ENCODE peak calls at places on chromosome 4, in seven cellular contexts. One of them, this sample, is unnamed.
A peak's percentile ranks its signal among the peaks of the same experiment; 100 is the strongest.

GRCh38 chr4:153089781-153090180 is 114.5 kb upstream of the TRIM2 start:
- DNase-seq in brain microvascular endothelial cell: no peak
- DNase-seq in OCI-LY7: no peak
- DNase-seq in activated CD4-positive, alpha-beta T cell treated with anti-CD3 and anti-CD28 coated beads, Interleukin-2, amount 50 U/mL, for 24 hours: no peak
- DNase-seq in transverse colon: no peak
- DNase-seq in WTC11: no peak
- DNase-seq in mesothelial cell of epicardium: no peak
- DNase-seq in this sample: no peak

GRCh38 chr4:112966701-112967100 is 82.8 kb upstream of the ANK2 start:
- DNase-seq in brain microvascular endothelial cell: no peak
- DNase-seq in OCI-LY7: no peak
- DNase-seq in activated CD4-positive, alpha-beta T cell treated with anti-CD3 and anti-CD28 coated beads, Interleukin-2, amount 50 U/mL, for 24 hours: no peak
- DNase-seq in transverse colon: no peak
- DNase-seq in WTC11: no peak
- DNase-seq in mesothelial cell of epicardium: no peak
- DNase-seq in this sample: no peak

GRCh38 chr4:47668810-47669408 is 169.0 kb downstream of the CORIN start:
- DNase-seq in brain microvascular endothelial cell: peak; percentile 53
- DNase-seq in OCI-LY7: peak; percentile 39
- DNase-seq in activated CD4-positive, alpha-beta T cell treated with anti-CD3 and anti-CD28 coated beads, Interleukin-2, amount 50 U/mL, for 24 hours: no peak
- DNase-seq in transverse colon: no peak
- DNase-seq in WTC11: no peak
- DNase-seq in mesothelial cell of epicardium: no peak
- DNase-seq in this sample: no peak

GRCh38 chr4:36280555-36280954 is 861 bp upstream of the DTHD1 start:
- DNase-seq in brain microvascular endothelial cell: no peak
- DNase-seq in OCI-LY7: no peak
- DNase-seq in activated CD4-positive, alpha-beta T cell treated with anti-CD3 and anti-CD28 coated beads, Interleukin-2, amount 50 U/mL, for 24 hours: no peak
- DNase-seq in transverse colon: no peak
- DNase-seq in WTC11: no peak
- DNase-seq in mesothelial cell of epicardium: no peak
- DNase-seq in this sample: no peak

GRCh38 chr4:113541933-113542332 is 219.6 kb downstream of the CAMK2D start:
- DNase-seq in brain microvascular endothelial cell: no peak
- DNase-seq in OCI-LY7: no peak
- DNase-seq in activated CD4-positive, alpha-beta T cell treated with anti-CD3 and anti-CD28 coated beads, Interleukin-2, amount 50 U/mL, for 24 hours: no peak
- DNase-seq in transverse colon: no peak
- DNase-seq in WTC11: no peak
- DNase-seq in mesothelial cell of epicardium: no peak
- DNase-seq in this sample: no peak

GRCh38 chr4:35247047-35247446 is 997.3 kb downstream of the ARAP2 start:
- DNase-seq in brain microvascular endothelial cell: no peak
- DNase-seq in OCI-LY7: no peak
- DNase-seq in activated CD4-positive, alpha-beta T cell treated with anti-CD3 and anti-CD28 coated beads, Interleukin-2, amount 50 U/mL, for 24 hours: no peak
- DNase-seq in transverse colon: no peak
- DNase-seq in WTC11: no peak
- DNase-seq in mesothelial cell of epicardium: no peak
- DNase-seq in this sample: no peak

GRCh38 chr4:14994242-14994641 is 8.0 kb upstream of the CPEB2 start:
- DNase-seq in brain microvascular endothelial cell: peak; percentile 42
- DNase-seq in OCI-LY7: no peak
- DNase-seq in activated CD4-positive, alpha-beta T cell treated with anti-CD3 and anti-CD28 coated beads, Interleukin-2, amount 50 U/mL, for 24 hours: no peak
- DNase-seq in transverse colon: no peak
- DNase-seq in WTC11: no peak
- DNase-seq in mesothelial cell of epicardium: no peak
- DNase-seq in this sample: no peak

GRCh38 chr4:148790691-148791090 is 348.5 kb upstream of the NR3C2 start:
- DNase-seq in brain microvascular endothelial cell: no peak
- DNase-seq in OCI-LY7: no peak
- DNase-seq in activated CD4-positive, alpha-beta T cell treated with anti-CD3 and anti-CD28 coated beads, Interleukin-2, amount 50 U/mL, for 24 hours: no peak
- DNase-seq in transverse colon: no peak
- DNase-seq in WTC11: no peak
- DNase-seq in mesothelial cell of epicardium: no peak
- DNase-seq in this sample: no peak

GRCh38 chr4:21413807-21414370 is 534.7 kb downstream of the KCNIP4 start:
- DNase-seq in brain microvascular endothelial cell: no peak
- DNase-seq in OCI-LY7: no peak
- DNase-seq in activated CD4-positive, alpha-beta T cell treated with anti-CD3 and anti-CD28 coated beads, Interleukin-2, amount 50 U/mL, for 24 hours: no peak
- DNase-seq in transverse colon: no peak
- DNase-seq in WTC11: no peak
- DNase-seq in mesothelial cell of epicardium: no peak
- DNase-seq in this sample: no peak

GRCh38 chr4:151541438-151542071 is 132.6 kb downstream of the FHIP1A start:
- DNase-seq in brain microvascular endothelial cell: peak; percentile 41
- DNase-seq in OCI-LY7: no peak
- DNase-seq in activated CD4-positive, alpha-beta T cell treated with anti-CD3 and anti-CD28 coated beads, Interleukin-2, amount 50 U/mL, for 24 hours: no peak
- DNase-seq in transverse colon: no peak
- DNase-seq in WTC11: no peak
- DNase-seq in mesothelial cell of epicardium: no peak
- DNase-seq in this sample: no peak

GRCh38 chr4:20176881-20177280 is 74.8 kb upstream of the SLIT2 start:
- DNase-seq in brain microvascular endothelial cell: no peak
- DNase-seq in OCI-LY7: no peak
- DNase-seq in activated CD4-positive, alpha-beta T cell treated with anti-CD3 and anti-CD28 coated beads, Interleukin-2, amount 50 U/mL, for 24 hours: no peak
- DNase-seq in transverse colon: no peak
- DNase-seq in WTC11: no peak
- DNase-seq in mesothelial cell of epicardium: no peak
- DNase-seq in this sample: no peak

GRCh38 chr4:7183780-7184460 is 8.4 kb upstream of the SORCS2 start:
- DNase-seq in brain microvascular endothelial cell: no peak
- DNase-seq in OCI-LY7: no peak
- DNase-seq in activated CD4-positive, alpha-beta T cell treated with anti-CD3 and anti-CD28 coated beads, Interleukin-2, amount 50 U/mL, for 24 hours: no peak
- DNase-seq in transverse colon: no peak
- DNase-seq in WTC11: no peak
- DNase-seq in mesothelial cell of epicardium: no peak
- DNase-seq in this sample: no peak

GRCh38 chr4:73929285-73929684 is 52.5 kb downstream of the PF4 start:
- DNase-seq in brain microvascular endothelial cell: no peak
- DNase-seq in OCI-LY7: no peak
- DNase-seq in activated CD4-positive, alpha-beta T cell treated with anti-CD3 and anti-CD28 coated beads, Interleukin-2, amount 50 U/mL, for 24 hours: no peak
- DNase-seq in transverse colon: no peak
- DNase-seq in WTC11: no peak
- DNase-seq in mesothelial cell of epicardium: no peak
- DNase-seq in this sample: no peak

GRCh38 chr4:121454251-121454979 is 73.6 kb upstream of the QRFPR start:
- DNase-seq in brain microvascular endothelial cell: no peak
- DNase-seq in OCI-LY7: no peak
- DNase-seq in activated CD4-positive, alpha-beta T cell treated with anti-CD3 and anti-CD28 coated beads, Interleukin-2, amount 50 U/mL, for 24 hours: no peak
- DNase-seq in transverse colon: no peak
- DNase-seq in WTC11: peak; percentile 13
- DNase-seq in mesothelial cell of epicardium: no peak
- DNase-seq in this sample: no peak

GRCh38 chr4:79253930-79254329 is 71.9 kb downstream of the NAA11 start:
- DNase-seq in brain microvascular endothelial cell: no peak
- DNase-seq in OCI-LY7: no peak
- DNase-seq in activated CD4-positive, alpha-beta T cell treated with anti-CD3 and anti-CD28 coated beads, Interleukin-2, amount 50 U/mL, for 24 hours: no peak
- DNase-seq in transverse colon: no peak
- DNase-seq in WTC11: no peak
- DNase-seq in mesothelial cell of epicardium: no peak
- DNase-seq in this sample: no peak

GRCh38 chr4:40288547-40288946 is 46.6 kb upstream of the CHRNA9 start:
- DNase-seq in brain microvascular endothelial cell: no peak
- DNase-seq in OCI-LY7: no peak
- DNase-seq in activated CD4-positive, alpha-beta T cell treated with anti-CD3 and anti-CD28 coated beads, Interleukin-2, amount 50 U/mL, for 24 hours: no peak
- DNase-seq in transverse colon: no peak
- DNase-seq in WTC11: no peak
- DNase-seq in mesothelial cell of epicardium: no peak
- DNase-seq in this sample: no peak

GRCh38 chr4:155946486-155946885 is 7.2 kb downstream of the CTSO start:
- DNase-seq in brain microvascular endothelial cell: peak; percentile 21
- DNase-seq in OCI-LY7: no peak
- DNase-seq in activated CD4-positive, alpha-beta T cell treated with anti-CD3 and anti-CD28 coated beads, Interleukin-2, amount 50 U/mL, for 24 hours: no peak
- DNase-seq in transverse colon: no peak
- DNase-seq in WTC11: no peak
- DNase-seq in mesothelial cell of epicardium: no peak
- DNase-seq in this sample: no peak

GRCh38 chr4:87543835-87544461 is 14.8 kb upstream of the SPARCL1 start:
- DNase-seq in brain microvascular endothelial cell: peak; percentile 59
- DNase-seq in OCI-LY7: no peak
- DNase-seq in activated CD4-positive, alpha-beta T cell treated with anti-CD3 and anti-CD28 coated beads, Interleukin-2, amount 50 U/mL, for 24 hours: no peak
- DNase-seq in transverse colon: no peak
- DNase-seq in WTC11: peak; percentile 23
- DNase-seq in mesothelial cell of epicardium: no peak
- DNase-seq in this sample: no peak

GRCh38 chr4:106541253-106541652 is 172.7 kb upstream of the GIMD1 start:
- DNase-seq in brain microvascular endothelial cell: peak; percentile 0
- DNase-seq in OCI-LY7: no peak
- DNase-seq in activated CD4-positive, alpha-beta T cell treated with anti-CD3 and anti-CD28 coated beads, Interleukin-2, amount 50 U/mL, for 24 hours: no peak
- DNase-seq in transverse colon: no peak
- DNase-seq in WTC11: no peak
- DNase-seq in mesothelial cell of epicardium: no peak
- DNase-seq in this sample: no peak

GRCh38 chr4:150578745-150579470 is 3.0 kb upstream of the MAB21L2 start:
- DNase-seq in brain microvascular endothelial cell: no peak
- DNase-seq in OCI-LY7: no peak
- DNase-seq in activated CD4-positive, alpha-beta T cell treated with anti-CD3 and anti-CD28 coated beads, Interleukin-2, amount 50 U/mL, for 24 hours: no peak
- DNase-seq in transverse colon: no peak
- DNase-seq in WTC11: peak; percentile 21
- DNase-seq in mesothelial cell of epicardium: no peak
- DNase-seq in this sample: no peak

GRCh38 chr4:82786004-82786400 is 12.6 kb downstream of the SCD5 start:
- DNase-seq in brain microvascular endothelial cell: no peak
- DNase-seq in OCI-LY7: no peak
- DNase-seq in activated CD4-positive, alpha-beta T cell treated with anti-CD3 and anti-CD28 coated beads, Interleukin-2, amount 50 U/mL, for 24 hours: no peak
- DNase-seq in transverse colon: no peak
- DNase-seq in WTC11: no peak
- DNase-seq in mesothelial cell of epicardium: no peak
- DNase-seq in this sample: no peak

GRCh38 chr4:74407891-74408290 is 37.0 kb upstream of the AREG start:
- DNase-seq in brain microvascular endothelial cell: no peak
- DNase-seq in OCI-LY7: no peak
- DNase-seq in activated CD4-positive, alpha-beta T cell treated with anti-CD3 and anti-CD28 coated beads, Interleukin-2, amount 50 U/mL, for 24 hours: no peak
- DNase-seq in transverse colon: no peak
- DNase-seq in WTC11: no peak
- DNase-seq in mesothelial cell of epicardium: no peak
- DNase-seq in this sample: no peak

GRCh38 chr4:34158883-34159282 is 2085.4 kb downstream of the ARAP2 start:
- DNase-seq in brain microvascular endothelial cell: no peak
- DNase-seq in OCI-LY7: no peak
- DNase-seq in activated CD4-positive, alpha-beta T cell treated with anti-CD3 and anti-CD28 coated beads, Interleukin-2, amount 50 U/mL, for 24 hours: no peak
- DNase-seq in transverse colon: no peak
- DNase-seq in WTC11: no peak
- DNase-seq in mesothelial cell of epicardium: no peak
- DNase-seq in this sample: no peak

GRCh38 chr4:137739391-137739790 is 207.1 kb upstream of the PCDH18 start:
- DNase-seq in brain microvascular endothelial cell: no peak
- DNase-seq in OCI-LY7: no peak
- DNase-seq in activated CD4-positive, alpha-beta T cell treated with anti-CD3 and anti-CD28 coated beads, Interleukin-2, amount 50 U/mL, for 24 hours: no peak
- DNase-seq in transverse colon: no peak
- DNase-seq in WTC11: no peak
- DNase-seq in mesothelial cell of epicardium: no peak
- DNase-seq in this sample: no peak

GRCh38 chr4:156884183-156884582 is 87.4 kb downstream of the PDGFC start:
- DNase-seq in brain microvascular endothelial cell: no peak
- DNase-seq in OCI-LY7: no peak
- DNase-seq in activated CD4-positive, alpha-beta T cell treated with anti-CD3 and anti-CD28 coated beads, Interleukin-2, amount 50 U/mL, for 24 hours: no peak
- DNase-seq in transverse colon: no peak
- DNase-seq in WTC11: no peak
- DNase-seq in mesothelial cell of epicardium: no peak
- DNase-seq in this sample: no peak

GRCh38 chr4:70113656-70114055 is 40.4 kb upstream of the PRR27 start:
- DNase-seq in brain microvascular endothelial cell: no peak
- DNase-seq in OCI-LY7: no peak
- DNase-seq in activated CD4-positive, alpha-beta T cell treated with anti-CD3 and anti-CD28 coated beads, Interleukin-2, amount 50 U/mL, for 24 hours: no peak
- DNase-seq in transverse colon: no peak
- DNase-seq in WTC11: no peak
- DNase-seq in mesothelial cell of epicardium: no peak
- DNase-seq in this sample: no peak

GRCh38 chr4:123232439-123232838 is 164.2 kb upstream of the SPRY1 start:
- DNase-seq in brain microvascular endothelial cell: no peak
- DNase-seq in OCI-LY7: no peak
- DNase-seq in activated CD4-positive, alpha-beta T cell treated with anti-CD3 and anti-CD28 coated beads, Interleukin-2, amount 50 U/mL, for 24 hours: no peak
- DNase-seq in transverse colon: no peak
- DNase-seq in WTC11: no peak
- DNase-seq in mesothelial cell of epicardium: no peak
- DNase-seq in this sample: no peak

GRCh38 chr4:7722716-7723115 is 216.9 kb downstream of the AFAP1 start:
- DNase-seq in brain microvascular endothelial cell: no peak
- DNase-seq in OCI-LY7: no peak
- DNase-seq in activated CD4-positive, alpha-beta T cell treated with anti-CD3 and anti-CD28 coated beads, Interleukin-2, amount 50 U/mL, for 24 hours: no peak
- DNase-seq in transverse colon: no peak
- DNase-seq in WTC11: no peak
- DNase-seq in mesothelial cell of epicardium: no peak
- DNase-seq in this sample: no peak